ENCODE peak calls at places on chromosomes 1 and 21, in eight cellular contexts. D is B cell; R is fibroblast of the conjunctiva; M is stimulated activated CD4-positive, alpha-beta T cell treated with anti-CD3 and anti-CD28 coated beads, Interleukin-1b, Interleukin-23, amount 100 ng/mL, for 24 hours; Z is caudate nucleus; H is NCI-H1105 treated with DMSO at 0.1 percent for 48 hours; C is T-helper 1 cell; W is GM23338. P is an unnamed sample.

GRCh38 chr1:86227026-86227425 is 70.5 kb upstream of the COL24A1 start:
- DNase-seq in D (no peak), R (no peak), M (no peak), Z (no peak), H (no peak), C (no peak), W (peak), P (no peak)

GRCh38 chr1:2466834-2467554 is 9.1 kb upstream of the PLCH2 start:
- DNase-seq in D (no peak), R (no peak), M (peak), Z (no peak), H (no peak), C (no peak), W (peak), P (no peak)

GRCh38 chr1:200133123-200133522 is 105.6 kb downstream of the NR5A2 start:
- DNase-seq in D (no peak), R (no peak), M (no peak), Z (no peak), H (no peak), C (no peak), W (no peak), P (no peak)

GRCh38 chr21:36260030-36260787 is 59.8 kb upstream of the MORC3 start:
- DNase-seq in D (no peak), R (peak), M (no peak), Z (no peak), H (peak), C (no peak), W (peak), P (peak)

GRCh38 chr1:39354572-39354971 is 136.9 kb upstream of the BMP8A start:
- DNase-seq in D (no peak), R (no peak), M (no peak), Z (no peak), H (no peak), C (no peak), W (no peak), P (no peak)

GRCh38 chr21:42031241-42031640 is 21.1 kb upstream of the ZBTB21 start:
- DNase-seq in D (no peak), R (no peak), M (no peak), Z (no peak), H (no peak), C (no peak), W (no peak), P (no peak)

GRCh38 chr1:69534829-69535228 is 32.9 kb upstream of the LRRC7 start:
- DNase-seq in D (no peak), R (no peak), M (no peak), Z (no peak), H (no peak), C (no peak), W (no peak), P (no peak)

GRCh38 chr1:30600258-30600657 is 123.1 kb downstream of the MATN1 start:
- DNase-seq in D (no peak), R (no peak), M (no peak), Z (no peak), H (peak), C (no peak), W (no peak), P (no peak)

GRCh38 chr1:147627435-147628110 is 42.8 kb downstream of the ACP6 start:
- DNase-seq in D (peak), R (peak), M (peak), Z (no peak), H (peak), C (no peak), W (peak), P (no peak)

GRCh38 chr1:185733818-185734709 is at the start of gene HMCN1:
- DNase-seq in D (no peak), R (no peak), M (no peak), Z (no peak), H (peak), C (no peak), W (peak), P (no peak)

GRCh38 chr21:35995522-35996088 is 64.7 kb downstream of the SETD4 start:
- DNase-seq in D (no peak), R (no peak), M (no peak), Z (no peak), H (no peak), C (no peak), W (no peak), P (no peak)

GRCh38 chr21:37899141-37899540 is 17.1 kb downstream of the KCNJ6 start:
- DNase-seq in D (no peak), R (no peak), M (no peak), Z (no peak), H (no peak), C (no peak), W (no peak), P (no peak)

GRCh38 chr1:220156620-220157146 is 62.8 kb downstream of the IARS2 start:
- DNase-seq in D (no peak), R (no peak), M (no peak), Z (no peak), H (no peak), C (no peak), W (no peak), P (no peak)

GRCh38 chr1:109977225-109977624 is 7.3 kb upstream of the AHCYL1 start:
- DNase-seq in D (no peak), R (no peak), M (no peak), Z (no peak), H (no peak), C (no peak), W (no peak), P (no peak)

GRCh38 chr1:198918920-198919319 is 280.1 kb downstream of the PTPRC start:
- DNase-seq in D (no peak), R (no peak), M (no peak), Z (no peak), H (no peak), C (no peak), W (no peak), P (no peak)

GRCh38 chr1:167425482-167425881 is 92.8 kb downstream of the CD247 start:
- DNase-seq in D (no peak), R (no peak), M (no peak), Z (no peak), H (no peak), C (no peak), W (peak), P (no peak)

GRCh38 chr1:33162141-33162540 is 19.7 kb downstream of the TRIM62 start:
- DNase-seq in D (no peak), R (no peak), M (no peak), Z (no peak), H (no peak), C (no peak), W (no peak), P (no peak)

GRCh38 chr1:159171688-159172501 is 480 bp downstream of the CADM3 start:
- DNase-seq in D (no peak), R (no peak), M (no peak), Z (peak), H (peak), C (no peak), W (peak), P (no peak)

GRCh38 chr1:110671323-110671722 is 3.4 kb downstream of the KCNA3 start:
- DNase-seq in D (no peak), R (no peak), M (no peak), Z (no peak), H (peak), C (no peak), W (no peak), P (no peak)

GRCh38 chr1:53550201-53550741 is 91.1 kb downstream of the DMRTB1 start:
- DNase-seq in D (no peak), R (no peak), M (no peak), Z (no peak), H (no peak), C (no peak), W (no peak), P (no peak)

GRCh38 chr1:171252482-171252881 is 4.2 kb downstream of the FMO1 start:
- DNase-seq in D (peak), R (no peak), M (no peak), Z (no peak), H (peak), C (no peak), W (peak), P (no peak)